ENCODE peak calls at places on chromosomes 13 and 19, in seven cellular contexts. U is IMR-90, E is neuronal stem cell, N is trophoblast cell, L is mesenchymal stem cell, Q is H9, Z is H1. I is an unnamed sample.

GRCh38 chr13:26759907-26760834 is at the start of gene GPR12:
- DNase-seq in N (peak), Z (no peak), Q (no peak), E (no peak), L (no peak), U (no peak), I (no peak)

GRCh38 chr13:99829593-99830239 is 141.9 kb downstream of the ZIC5 start:
- DNase-seq in U (no peak), Q (no peak), N (no peak), E (no peak), Z (no peak), L (no peak), I (no peak)

GRCh38 chr19:10727599-10728250 is 9.8 kb downstream of the DNM2 start:
- DNase-seq in Q (no peak), N (peak), L (no peak), Z (no peak), U (no peak), E (no peak), I (no peak)

GRCh38 chr19:54316746-54317107 is 3.8 kb upstream of the LILRA5 start:
- DNase-seq in U (no peak), E (no peak), L (no peak), Z (peak), N (no peak), Q (peak), I (peak)

GRCh38 chr13:23618341-23618740 is 48.1 kb downstream of the TNFRSF19 start:
- DNase-seq in Q (no peak), U (peak), L (peak), N (peak), E (no peak), Z (no peak), I (peak)

GRCh38 chr13:30576528-30576927 is 41.2 kb upstream of the USPL1 start:
- DNase-seq in L (peak), Z (no peak), E (no peak), N (no peak), U (peak), Q (no peak), I (no peak)

GRCh38 chr19:21308778-21309177 is 20.4 kb downstream of the ZNF708 start:
- DNase-seq in U (no peak), N (no peak), Q (no peak), L (no peak), E (no peak), Z (no peak), I (no peak)

GRCh38 chr19:11378319-11379189 is 4.1 kb downstream of the SWSAP1 start:
- DNase-seq in Z (peak), Q (peak), U (peak), N (peak), L (peak), E (peak), I (peak)

GRCh38 chr13:40245567-40245966 is 420.9 kb downstream of the FOXO1 start:
- DNase-seq in E (no peak), U (no peak), L (no peak), Q (no peak), Z (no peak), N (no peak), I (no peak)

GRCh38 chr19:3618144-3618810 is 8.3 kb downstream of the CACTIN start:
- DNase-seq in L (peak), Q (peak), E (no peak), N (peak), Z (peak), U (peak), I (peak)

GRCh38 chr13:93225610-93226009 is 997 bp upstream of the GPC6 start:
- DNase-seq in Z (no peak), L (no peak), E (no peak), Q (no peak), N (no peak), U (no peak), I (no peak)

GRCh38 chr19:11570039-11570462 is 7.4 kb downstream of the ACP5 start:
- DNase-seq in N (no peak), Q (no peak), U (no peak), Z (no peak), E (no peak), L (no peak), I (no peak)

GRCh38 chr19:3670796-3671679 is 29.2 kb downstream of the PIP5K1C start:
- DNase-seq in E (no peak), N (no peak), Q (no peak), L (peak), U (peak), Z (no peak), I (no peak)

GRCh38 chr19:45293682-45294081 is 29.0 kb downstream of the CKM start:
- DNase-seq in L (no peak), N (no peak), U (no peak), E (no peak), Q (no peak), Z (no peak), I (no peak)

GRCh38 chr19:29771708-29772415 is 39.9 kb upstream of the CCNE1 start:
- DNase-seq in L (peak), Q (peak), Z (peak), N (peak), E (peak), U (peak), I (peak)

GRCh38 chr13:46296920-46297319 is 85.2 kb downstream of the LRRC63 start:
- DNase-seq in L (peak), N (peak), Q (no peak), E (no peak), U (peak), Z (no peak), I (peak)

GRCh38 chr13:23848019-23848418 is 41.2 kb downstream of the MIPEP start:
- DNase-seq in E (no peak), Q (no peak), L (no peak), Z (no peak), N (no peak), U (no peak), I (no peak)

GRCh38 chr19:20079487-20079886 is 1.7 kb downstream of the ZNF90 start:
- DNase-seq in L (peak), Z (no peak), N (no peak), Q (no peak), E (no peak), U (no peak), I (no peak)

GRCh38 chr13:67736646-67737420 is 506.7 kb upstream of the PCDH9 start:
- DNase-seq in Z (no peak), N (peak), E (peak), Q (peak), L (peak), U (peak), I (peak)

GRCh38 chr19:23312515-23312914 is 62.3 kb upstream of the ZNF724 start:
- DNase-seq in E (no peak), N (peak), L (no peak), Z (no peak), Q (no peak), U (peak), I (no peak)

GRCh38 chr19:49447485-49448431 is 3.9 kb downstream of the PIH1D1 start:
- DNase-seq in L (no peak), U (peak), E (no peak), Q (peak), N (no peak), Z (peak), I (peak)

DNA sequence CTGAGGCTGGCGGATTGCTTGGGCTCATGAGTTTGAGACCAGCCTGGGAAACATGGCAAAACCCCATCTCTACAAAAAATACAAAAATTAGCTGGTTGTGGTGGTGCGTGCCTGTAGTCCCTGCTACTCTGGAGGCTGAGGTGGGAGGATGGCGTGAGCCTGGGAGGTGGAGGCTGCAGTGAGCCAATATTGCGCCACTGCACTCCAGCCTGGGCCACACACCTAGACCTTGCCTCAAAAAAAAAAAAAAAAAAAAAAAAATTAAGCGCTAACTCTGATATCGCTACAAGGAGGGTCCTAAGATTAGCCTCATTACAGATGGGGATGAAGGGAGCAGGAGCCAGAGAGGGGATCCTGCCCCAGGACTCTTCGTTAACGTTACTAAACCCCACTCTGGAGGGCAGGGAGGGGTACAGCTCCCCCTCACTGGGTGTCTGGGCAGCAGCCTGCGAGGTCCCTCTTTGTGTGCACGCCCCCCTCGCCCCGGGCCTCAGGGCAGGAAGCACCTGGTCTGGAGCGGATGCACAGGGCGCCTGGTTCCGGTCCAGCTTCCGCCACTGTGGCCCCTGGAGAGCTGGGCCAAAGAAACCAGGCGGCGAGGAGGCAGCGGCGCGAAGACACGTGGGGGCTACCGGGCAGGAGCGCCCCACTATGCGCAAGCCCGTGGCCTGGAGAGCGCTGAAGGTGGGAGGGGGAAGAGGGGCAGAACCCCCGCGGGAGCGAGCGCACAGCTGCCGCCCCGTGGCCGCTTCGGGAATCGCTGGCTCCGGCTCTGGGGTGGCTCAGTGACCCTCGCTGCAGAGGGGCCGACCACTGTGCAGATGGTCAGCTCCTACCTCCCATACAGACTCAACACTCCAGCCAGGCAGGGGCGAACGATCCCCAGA is 1.5 kb upstream of the LYL1 start:
- DNase-seq in E (no peak), U (no peak), Z (peak), Q (peak), N (peak), L (no peak), I (peak)
- H3K27ac ChIP-seq in E (no peak), U (no peak), Z (no peak), Q (no peak), N (no peak), L (no peak), I (no peak)

DNA sequence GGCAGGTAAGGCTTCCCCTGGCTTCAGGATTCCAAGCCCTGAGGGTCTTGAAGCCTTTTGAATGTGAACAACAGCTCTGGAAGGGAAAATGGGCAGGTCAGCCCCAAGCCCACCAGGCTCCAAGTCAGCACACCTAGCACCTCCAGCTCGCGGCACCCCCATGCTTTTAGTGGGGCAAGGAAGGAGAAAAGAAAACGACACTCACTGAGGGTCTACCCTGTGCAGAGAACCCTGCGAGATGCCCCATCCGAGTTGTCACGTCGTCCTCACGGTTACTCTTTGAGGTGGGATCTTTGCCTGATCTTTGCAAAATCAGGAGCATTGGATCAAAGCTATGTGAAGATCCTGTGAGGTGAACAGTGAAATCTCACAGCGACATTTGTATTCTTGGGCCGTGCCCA is 5.7 kb upstream of the F10 start:
- DNase-seq in U (no peak), Q (no peak), E (no peak), Z (peak), N (no peak), L (no peak), I (no peak)
- H3K4ac ChIP-seq in U (no peak), Q (no peak), E (no peak), Z (no peak), N (no peak), L (no peak), I (no peak)

GRCh38 chr13:83677985-83678384 is 204.3 kb downstream of the SLITRK1 start:
- DNase-seq in U (no peak), N (no peak), Q (no peak), L (no peak), Z (no peak), E (no peak), I (no peak)

GRCh38 chr13:83667606-83668005 is 214.7 kb downstream of the SLITRK1 start:
- DNase-seq in Z (no peak), E (no peak), U (no peak), N (no peak), Q (no peak), L (no peak), I (peak)

DNA sequence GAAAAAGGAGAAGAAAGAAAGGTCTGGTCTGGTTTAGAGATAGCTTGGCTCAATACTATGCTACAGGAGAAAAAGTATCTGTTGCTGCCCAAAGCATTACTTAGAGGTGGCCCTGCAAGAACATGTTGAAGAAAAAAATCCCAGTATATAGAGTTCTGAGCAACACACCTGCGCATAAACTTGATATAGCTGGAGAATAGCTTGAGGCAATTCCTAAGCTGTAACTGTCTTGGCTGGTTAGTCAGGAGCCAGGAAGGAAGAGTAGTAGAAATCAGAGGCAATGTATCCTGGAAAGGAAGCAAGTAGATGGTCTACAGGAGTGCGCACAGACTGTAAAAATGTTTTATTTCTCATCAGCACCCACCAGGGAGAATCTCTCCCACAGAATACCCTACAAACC is 209.7 kb downstream of the SLITRK1 start:
- DNase-seq in N (no peak), E (no peak), Z (no peak), U (no peak), Q (no peak), L (no peak), I (no peak)
- H3K27ac ChIP-seq in N (no peak), E (no peak), Z (no peak), U (no peak), Q (no peak), L (no peak), I (no peak)

GRCh38 chr13:106083620-106084350 is 451.7 kb downstream of the EFNB2 start:
- DNase-seq in E (no peak), Z (no peak), Q (peak), N (peak), L (peak), U (peak), I (peak)

GRCh38 chr13:106077017-106077416 is 458.4 kb downstream of the EFNB2 start:
- DNase-seq in L (no peak), E (no peak), U (no peak), Z (no peak), Q (no peak), N (no peak), I (no peak)

DNA sequence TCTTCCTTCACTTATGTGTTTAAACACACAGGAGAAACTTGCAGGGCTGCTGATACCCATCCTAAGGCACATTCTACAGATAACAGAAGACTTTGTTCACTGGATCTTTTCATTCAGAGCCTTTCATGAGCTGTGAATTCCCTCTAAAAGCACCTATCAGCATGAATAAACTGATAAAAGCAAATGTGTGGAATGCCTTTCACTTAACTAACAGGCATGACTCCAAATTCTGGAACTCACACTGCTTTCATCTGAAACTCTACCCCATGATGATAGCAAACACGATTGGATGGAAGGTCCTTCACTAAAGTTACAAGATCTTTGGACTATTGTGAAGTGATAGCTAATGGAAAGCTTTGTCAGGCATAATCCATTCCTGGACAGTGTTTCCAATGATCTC is 457.3 kb downstream of the EFNB2 start:
- DNase-seq in Z (no peak), E (no peak), L (no peak), N (peak), U (peak), Q (no peak), I (peak)
- H3K4ac ChIP-seq in Z (no peak), E (no peak), L (no peak), N (no peak), U (no peak), Q (no peak), I (no peak)

GRCh38 chr13:51154029-51154555 is 43.0 kb upstream of the C13orf42 start:
- DNase-seq in Z (peak), L (peak), Q (no peak), E (no peak), U (peak), N (peak), I (no peak)
- H3K27ac ChIP-seq in Z (no peak), L (no peak), Q (no peak), E (no peak), U (no peak), N (no peak), I (peak)

GRCh38 chr13:43261018-43261417 is 237.6 kb downstream of the DNAJC15 start:
- DNase-seq in Q (no peak), E (no peak), Z (no peak), L (peak), N (peak), U (peak), I (no peak)
- H3K4ac ChIP-seq in Q (no peak), E (no peak), Z (no peak), L (no peak), N (no peak), U (peak), I (no peak)

GRCh38 chr19:14073232-14073924 is 792 bp downstream of the MISP3 start:
- DNase-seq in E (peak), L (peak), N (peak), Z (peak), U (peak), Q (peak), I (peak)
- H3K27ac ChIP-seq in E (no peak), L (no peak), N (no peak), Z (no peak), U (peak), Q (no peak), I (no peak)